ENCODE peak calls at places on chromosomes 13 and 19, in ten cellular contexts. One of them, this sample, is unnamed.

GRCh38 chr19:1213391-1214286 is 8.1 kb downstream of the STK11 start:
- DNase-seq in right atrium auricular region: peak
- DNase-seq in stimulated activated CD4-positive, alpha-beta T cell treated with anti-CD3 and anti-CD28 coated beads, Interleukin-2, amount 100 ng/mL, for 4 hours: peak
- DNase-seq in body of pancreas: peak
- DNase-seq in CD4-positive, alpha-beta T cell: peak
- DNase-seq in tibial nerve: no peak
- DNase-seq in NCI-H1105: no peak
- DNase-seq in fibroblast of lung: peak
- DNase-seq in esophagus squamous epithelium: no peak
- DNase-seq in AG09319: no peak
- DNase-seq in this sample: peak

GRCh38 chr19:41299755-41300089 is 10.2 kb upstream of the CCDC97 start:
- DNase-seq in right atrium auricular region: peak
- DNase-seq in stimulated activated CD4-positive, alpha-beta T cell treated with anti-CD3 and anti-CD28 coated beads, Interleukin-2, amount 100 ng/mL, for 4 hours: no peak
- DNase-seq in body of pancreas: no peak
- DNase-seq in CD4-positive, alpha-beta T cell: peak
- DNase-seq in tibial nerve: peak
- DNase-seq in NCI-H1105: no peak
- DNase-seq in fibroblast of lung: peak
- DNase-seq in esophagus squamous epithelium: no peak
- DNase-seq in AG09319: no peak
- DNase-seq in this sample: peak

GRCh38 chr13:80133631-80134083 is 207.3 kb downstream of the SPRY2 start:
- DNase-seq in right atrium auricular region: no peak
- DNase-seq in stimulated activated CD4-positive, alpha-beta T cell treated with anti-CD3 and anti-CD28 coated beads, Interleukin-2, amount 100 ng/mL, for 4 hours: no peak
- DNase-seq in body of pancreas: no peak
- DNase-seq in CD4-positive, alpha-beta T cell: no peak
- DNase-seq in tibial nerve: no peak
- DNase-seq in NCI-H1105: no peak
- DNase-seq in fibroblast of lung: no peak
- DNase-seq in esophagus squamous epithelium: no peak
- DNase-seq in AG09319: no peak
- DNase-seq in this sample: no peak

GRCh38 chr13:40539954-40540706 is 126.3 kb downstream of the FOXO1 start:
- DNase-seq in right atrium auricular region: no peak
- DNase-seq in stimulated activated CD4-positive, alpha-beta T cell treated with anti-CD3 and anti-CD28 coated beads, Interleukin-2, amount 100 ng/mL, for 4 hours: no peak
- DNase-seq in body of pancreas: peak
- DNase-seq in CD4-positive, alpha-beta T cell: no peak
- DNase-seq in tibial nerve: no peak
- DNase-seq in NCI-H1105: no peak
- DNase-seq in fibroblast of lung: peak
- DNase-seq in esophagus squamous epithelium: no peak
- DNase-seq in AG09319: no peak
- DNase-seq in this sample: no peak

GRCh38 chr13:33363328-33363727 is 77.8 kb upstream of the STARD13 start:
- DNase-seq in right atrium auricular region: no peak
- DNase-seq in stimulated activated CD4-positive, alpha-beta T cell treated with anti-CD3 and anti-CD28 coated beads, Interleukin-2, amount 100 ng/mL, for 4 hours: no peak
- DNase-seq in body of pancreas: no peak
- DNase-seq in CD4-positive, alpha-beta T cell: no peak
- DNase-seq in tibial nerve: no peak
- DNase-seq in NCI-H1105: no peak
- DNase-seq in fibroblast of lung: no peak
- DNase-seq in esophagus squamous epithelium: no peak
- DNase-seq in AG09319: no peak
- DNase-seq in this sample: peak

GRCh38 chr13:45492538-45492937 is 27.8 kb downstream of the COG3 start:
- DNase-seq in right atrium auricular region: no peak
- DNase-seq in stimulated activated CD4-positive, alpha-beta T cell treated with anti-CD3 and anti-CD28 coated beads, Interleukin-2, amount 100 ng/mL, for 4 hours: no peak
- DNase-seq in body of pancreas: no peak
- DNase-seq in CD4-positive, alpha-beta T cell: no peak
- DNase-seq in tibial nerve: no peak
- DNase-seq in NCI-H1105: no peak
- DNase-seq in fibroblast of lung: no peak
- DNase-seq in esophagus squamous epithelium: no peak
- DNase-seq in AG09319: no peak
- DNase-seq in this sample: no peak

GRCh38 chr19:48630289-48631036 is 6.7 kb downstream of the DBP start:
- DNase-seq in right atrium auricular region: peak
- DNase-seq in stimulated activated CD4-positive, alpha-beta T cell treated with anti-CD3 and anti-CD28 coated beads, Interleukin-2, amount 100 ng/mL, for 4 hours: no peak
- DNase-seq in body of pancreas: peak
- DNase-seq in CD4-positive, alpha-beta T cell: no peak
- DNase-seq in tibial nerve: no peak
- DNase-seq in NCI-H1105: peak
- DNase-seq in fibroblast of lung: peak
- DNase-seq in esophagus squamous epithelium: no peak
- DNase-seq in AG09319: no peak
- DNase-seq in this sample: peak

GRCh38 chr19:5514001-5514400 is 53.8 kb downstream of the TINCR start:
- DNase-seq in right atrium auricular region: no peak
- DNase-seq in stimulated activated CD4-positive, alpha-beta T cell treated with anti-CD3 and anti-CD28 coated beads, Interleukin-2, amount 100 ng/mL, for 4 hours: no peak
- DNase-seq in body of pancreas: no peak
- DNase-seq in CD4-positive, alpha-beta T cell: no peak
- DNase-seq in tibial nerve: no peak
- DNase-seq in NCI-H1105: no peak
- DNase-seq in fibroblast of lung: no peak
- DNase-seq in esophagus squamous epithelium: no peak
- DNase-seq in AG09319: no peak
- DNase-seq in this sample: no peak

GRCh38 chr19:38737297-38737865 is 6.9 kb downstream of the CAPN12 start:
- DNase-seq in right atrium auricular region: no peak
- DNase-seq in stimulated activated CD4-positive, alpha-beta T cell treated with anti-CD3 and anti-CD28 coated beads, Interleukin-2, amount 100 ng/mL, for 4 hours: no peak
- DNase-seq in body of pancreas: no peak
- DNase-seq in CD4-positive, alpha-beta T cell: no peak
- DNase-seq in tibial nerve: no peak
- DNase-seq in NCI-H1105: no peak
- DNase-seq in fibroblast of lung: no peak
- DNase-seq in esophagus squamous epithelium: no peak
- DNase-seq in AG09319: no peak
- DNase-seq in this sample: peak

GRCh38 chr19:3725640-3726310 is 17.6 kb downstream of the TJP3 start:
- DNase-seq in right atrium auricular region: no peak
- DNase-seq in stimulated activated CD4-positive, alpha-beta T cell treated with anti-CD3 and anti-CD28 coated beads, Interleukin-2, amount 100 ng/mL, for 4 hours: no peak
- DNase-seq in body of pancreas: peak
- DNase-seq in CD4-positive, alpha-beta T cell: no peak
- DNase-seq in tibial nerve: no peak
- DNase-seq in NCI-H1105: no peak
- DNase-seq in fibroblast of lung: peak
- DNase-seq in esophagus squamous epithelium: no peak
- DNase-seq in AG09319: no peak
- DNase-seq in this sample: no peak

GRCh38 chr13:20351279-20352022 is 119.3 kb upstream of the GJB6 start:
- DNase-seq in right atrium auricular region: no peak
- DNase-seq in stimulated activated CD4-positive, alpha-beta T cell treated with anti-CD3 and anti-CD28 coated beads, Interleukin-2, amount 100 ng/mL, for 4 hours: no peak
- DNase-seq in body of pancreas: no peak
- DNase-seq in CD4-positive, alpha-beta T cell: no peak
- DNase-seq in tibial nerve: no peak
- DNase-seq in NCI-H1105: no peak
- DNase-seq in fibroblast of lung: peak
- DNase-seq in esophagus squamous epithelium: no peak
- DNase-seq in AG09319: no peak
- DNase-seq in this sample: no peak

This sample was measured in aorta.